ENCODE peak calls at places on chromosomes 12 and 14, in five cellular contexts. Z is esophagus muscularis mucosa, N is tibial artery, Q is tibial nerve, I is endothelial cell of umbilical vein. R is an unnamed sample.

GRCh38 chr12:11860026-11860425 is 210.6 kb downstream of the ETV6 start:
- DNase-seq in Z (no peak), N (no peak), Q (no peak), I (no peak), R (no peak)

GRCh38 chr14:33726685-33727084 is 224.2 kb downstream of the EGLN3 start:
- DNase-seq in Z (no peak), N (no peak), Q (no peak), I (no peak), R (no peak)

GRCh38 chr14:84468153-84468552 is 1061.8 kb upstream of the FLRT2 start:
- DNase-seq in Z (no peak), N (no peak), Q (no peak), I (no peak), R (no peak)

GRCh38 chr12:1593232-1594044 is 943 bp downstream of the FBXL14 start:
- DNase-seq in Z (no peak), N (no peak), Q (no peak), I (peak), R (peak)

GRCh38 chr14:28954025-28954424 is 187.4 kb downstream of the FOXG1 start:
- DNase-seq in Z (no peak), N (no peak), Q (no peak), I (no peak), R (no peak)

GRCh38 chr14:85517113-85517688 is 12.7 kb upstream of the FLRT2 start:
- DNase-seq in Z (no peak), N (no peak), Q (no peak), I (no peak), R (no peak)

GRCh38 chr12:51860986-51861385 is 12.5 kb upstream of the FIGNL2 start:
- DNase-seq in Z (no peak), N (no peak), Q (no peak), I (no peak), R (no peak)

GRCh38 chr12:20472089-20472488 is 103.8 kb downstream of the PDE3A start:
- DNase-seq in Z (no peak), N (no peak), Q (no peak), I (peak), R (no peak)

GRCh38 chr14:31420013-31420318 is 384 bp downstream of the HEATR5A start:
- DNase-seq in Z (no peak), N (peak), Q (peak), I (no peak), R (peak)

GRCh38 chr14:75493580-75494130 is 28.6 kb upstream of the BATF start:
- DNase-seq in Z (peak), N (no peak), Q (no peak), I (no peak), R (no peak)

GRCh38 chr14:77037886-77038511 is 9.5 kb upstream of the IRF2BPL start:
- DNase-seq in Z (no peak), N (peak), Q (no peak), I (peak), R (no peak)

GRCh38 chr14:104422301-104423223 is 157.0 kb upstream of the C14orf180 start:
- DNase-seq in Z (peak), N (no peak), Q (no peak), I (no peak), R (no peak)

GRCh38 chr12:111937429-111937828 is 75.5 kb downstream of the TMEM116 start:
- DNase-seq in Z (no peak), N (no peak), Q (no peak), I (no peak), R (no peak)

GRCh38 chr12:122527478-122527944 is 462 bp downstream of the KNTC1 start:
- DNase-seq in Z (no peak), N (no peak), Q (no peak), I (peak), R (no peak)

GRCh38 chr14:36055681-36056225 is 120.8 kb downstream of the PTCSC3 start:
- DNase-seq in Z (peak), N (no peak), Q (no peak), I (no peak), R (no peak)

GRCh38 chr14:29054119-29054518 is 287.5 kb downstream of the FOXG1 start:
- DNase-seq in Z (no peak), N (no peak), Q (no peak), I (no peak), R (no peak)

GRCh38 chr14:76576047-76576741 is 185.1 kb upstream of the VASH1 start:
- DNase-seq in Z (no peak), N (no peak), Q (no peak), I (peak), R (no peak)

GRCh38 chr14:27318769-27319280 is 721.0 kb upstream of the NOVA1 start:
- DNase-seq in Z (no peak), N (no peak), Q (no peak), I (no peak), R (no peak)

GRCh38 chr12:49273726-49274395 is 9.0 kb downstream of the TUBA1C start:
- DNase-seq in Z (no peak), N (no peak), Q (no peak), I (no peak), R (no peak)

GRCh38 chr14:74941676-74942097 is 13.7 kb downstream of the PGF start:
- DNase-seq in Z (no peak), N (peak), Q (no peak), I (peak), R (peak)

GRCh38 chr14:68756071-68756481 is 36.8 kb downstream of the ZFP36L1 start:
- DNase-seq in Z (no peak), N (no peak), Q (no peak), I (no peak), R (no peak)

GRCh38 chr12:39375206-39375808 is 67.6 kb downstream of the KIF21A start:
- DNase-seq in Z (no peak), N (no peak), Q (no peak), I (no peak), R (no peak)

GRCh38 chr12:63302941-63303536 is 152.0 kb upstream of the AVPR1A start:
- DNase-seq in Z (no peak), N (no peak), Q (no peak), I (no peak), R (no peak)

GRCh38 chr12:122265433-122265832 is 861 bp downstream of the VPS33A start:
- DNase-seq in Z (no peak), N (no peak), Q (no peak), I (no peak), R (no peak)

GRCh38 chr12:7645395-7646177 is 20.1 kb downstream of the APOBEC1 start:
- DNase-seq in Z (no peak), N (peak), Q (peak), I (peak), R (no peak)

GRCh38 chr12:110156766-110157165 is 32.6 kb downstream of the IFT81 start:
- DNase-seq in Z (no peak), N (no peak), Q (no peak), I (no peak), R (no peak)

GRCh38 chr14:23121401-23121800 is 2.3 kb upstream of the CEBPE start:
- DNase-seq in Z (no peak), N (no peak), Q (no peak), I (peak), R (peak)

GRCh38 chr12:118374909-118375308 is 1.4 kb upstream of the SUDS3 start:
- DNase-seq in Z (no peak), N (no peak), Q (no peak), I (no peak), R (no peak)

GRCh38 chr12:14289596-14289995 is 75.9 kb upstream of the ATF7IP start:
- DNase-seq in Z (no peak), N (no peak), Q (no peak), I (no peak), R (no peak)

GRCh38 chr12:570237-570925 is 92.9 kb downstream of the NINJ2 start:
- DNase-seq in Z (no peak), N (peak), Q (peak), I (peak), R (peak)

GRCh38 chr14:35821546-35822411 is 4.4 kb upstream of the BRMS1L start:
- DNase-seq in Z (no peak), N (no peak), Q (no peak), I (peak), R (no peak)

GRCh38 chr12:123912415-123913385 is 59.9 kb downstream of the CCDC92 start:
- DNase-seq in Z (no peak), N (no peak), Q (no peak), I (no peak), R (no peak)

GRCh38 chr12:13024151-13024946 is 19.8 kb upstream of the FAM234B start:
- DNase-seq in Z (no peak), N (peak), Q (peak), I (peak), R (peak)

GRCh38 chr14:103480595-103480994 is 42.0 kb downstream of the CKB start:
- DNase-seq in Z (no peak), N (no peak), Q (no peak), I (no peak), R (no peak)

GRCh38 chr12:59383426-59383822 is 212.4 kb upstream of the SLC16A7 start:
- DNase-seq in Z (no peak), N (no peak), Q (no peak), I (no peak), R (no peak)

GRCh38 chr12:105485321-105485910 is 154.9 kb downstream of the C12orf75 start:
- DNase-seq in Z (no peak), N (peak), Q (no peak), I (peak), R (peak)

GRCh38 chr12:92899388-92900001 is 29.6 kb downstream of the EEA1 start:
- DNase-seq in Z (peak), N (peak), Q (peak), I (peak), R (peak)

DNA sequence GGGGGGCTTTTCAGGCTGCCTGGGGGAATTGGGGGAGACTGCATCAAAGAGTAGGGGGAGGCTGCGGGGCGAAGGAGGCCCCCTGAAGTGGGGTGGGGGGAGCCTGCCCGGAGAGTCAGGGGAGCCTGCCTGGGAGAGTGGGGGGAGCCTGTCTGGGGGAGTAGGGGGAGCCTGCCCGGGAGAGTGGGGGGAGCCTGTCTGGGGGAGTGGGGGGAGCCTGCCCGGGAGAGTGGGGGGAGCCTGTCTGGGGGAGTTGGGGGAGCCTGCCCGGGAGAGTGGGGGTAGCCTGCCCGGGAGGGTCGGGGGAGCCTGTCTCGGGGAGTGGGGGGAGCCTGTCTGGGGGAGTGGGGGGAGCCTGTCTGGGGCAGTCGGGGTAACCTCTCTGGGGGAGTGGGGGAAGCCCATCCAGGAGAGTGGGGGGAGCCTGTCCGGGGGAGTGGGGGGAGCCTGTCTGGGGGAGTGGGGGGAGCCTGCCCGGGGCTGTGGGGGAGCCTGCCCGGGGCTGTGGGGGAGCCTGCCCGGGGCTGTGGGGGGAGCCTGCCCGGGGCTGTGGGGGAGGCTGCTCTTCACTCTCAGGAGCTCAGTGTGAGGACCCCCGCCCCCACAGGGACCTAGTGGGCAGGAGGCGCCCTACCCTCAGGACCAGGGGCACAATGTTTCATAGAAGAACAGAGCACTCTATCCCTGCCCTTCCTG is 6.5 kb upstream of the DEGS2 start:
- DNase-seq in Z (no peak), N (no peak), Q (no peak), I (no peak), R (no peak)
- H3K4me3 ChIP-seq in Z (peak), N (peak), Q (peak), I (no peak), R (peak)

GRCh38 chr14:97707603-97708002 is 910.4 kb downstream of the VRK1 start:
- DNase-seq in Z (peak), N (no peak), Q (no peak), I (no peak), R (no peak)
- TF ChIP-seq CTCF in Z (no peak), N (no peak), Q (no peak), I (no peak), R (no peak)

DNA sequence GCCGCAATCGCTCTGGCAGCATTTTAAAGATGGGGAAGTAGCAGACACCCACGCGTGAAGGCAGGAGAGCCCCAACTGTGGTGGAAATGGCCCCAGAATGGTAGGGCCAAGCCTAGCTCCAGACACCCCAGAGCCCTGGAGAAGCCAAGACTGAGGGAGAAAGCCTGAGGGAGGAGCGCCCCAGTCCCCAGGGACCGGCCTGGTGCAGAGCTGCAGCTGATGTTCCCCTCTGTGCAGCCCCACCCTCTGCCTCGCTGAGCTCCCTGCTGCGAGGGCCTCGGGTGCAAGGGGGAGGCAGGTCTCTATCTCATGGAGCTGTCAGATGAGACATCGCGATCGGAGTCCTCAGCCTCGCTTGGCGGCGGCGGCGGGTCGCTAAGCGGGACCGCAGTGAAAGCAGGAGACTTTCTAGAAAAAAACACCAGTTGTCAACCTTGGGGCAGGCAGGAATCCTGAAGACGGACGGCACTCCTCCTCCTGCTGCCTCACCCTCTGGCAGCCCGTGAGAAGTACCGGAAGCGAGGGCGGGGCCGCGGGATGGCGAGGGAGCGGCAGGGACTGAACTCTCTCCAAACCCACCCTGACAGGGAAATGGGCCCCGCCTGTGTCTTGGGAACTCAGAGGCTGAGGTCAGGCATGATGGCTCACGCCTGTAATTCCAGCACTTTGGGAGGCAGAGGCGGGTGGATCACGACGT is 6.0 kb downstream of the GAPDH start:
- DNase-seq in Z (peak), N (peak), Q (peak), I (peak), R (peak)
- H3K4me3 ChIP-seq in Z (peak), N (peak), Q (no peak), I (no peak), R (no peak)

DNA sequence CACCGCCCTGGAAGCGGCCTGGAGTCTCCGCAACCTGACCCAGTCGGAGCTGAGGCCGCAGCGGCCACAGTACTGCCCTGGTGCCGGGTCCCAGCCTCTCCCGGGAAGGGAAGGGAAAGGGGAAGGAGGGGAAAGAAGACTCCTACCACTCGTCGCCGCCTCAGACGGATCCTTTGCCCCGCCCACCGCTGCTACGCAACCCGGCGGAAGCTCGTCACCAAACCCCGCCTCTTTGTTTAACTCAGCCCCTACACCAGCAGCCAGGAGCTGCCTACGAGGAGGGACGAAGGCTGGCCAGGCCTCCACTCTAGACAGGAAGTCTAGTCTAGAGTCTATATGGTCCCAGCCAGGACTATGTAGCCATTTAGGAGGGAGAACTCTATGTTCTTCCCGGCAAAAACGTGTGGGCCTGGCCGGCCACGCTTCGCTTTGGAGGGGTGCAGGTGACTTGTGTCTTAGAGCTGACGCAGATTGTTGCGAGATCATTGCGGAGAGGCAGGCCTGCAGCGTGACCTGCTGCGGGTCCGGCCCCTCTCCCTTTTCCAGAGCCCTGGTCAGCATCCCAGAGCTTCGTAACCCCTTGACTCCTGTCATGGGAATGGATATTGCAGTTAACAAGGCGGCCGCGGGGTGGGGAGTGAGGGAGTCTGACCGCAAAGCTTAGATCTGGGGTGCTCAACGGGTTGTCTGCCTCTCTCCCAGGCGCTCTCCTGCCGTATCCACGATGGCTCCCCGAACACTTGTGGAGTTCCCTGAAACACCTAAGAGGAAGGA is at the start of gene RNF41:
- DNase-seq in Z (peak), N (peak), Q (peak), I (peak), R (peak)
- TF ChIP-seq CTCF in Z (no peak), N (peak), Q (no peak), I (peak), R (no peak)

DNA sequence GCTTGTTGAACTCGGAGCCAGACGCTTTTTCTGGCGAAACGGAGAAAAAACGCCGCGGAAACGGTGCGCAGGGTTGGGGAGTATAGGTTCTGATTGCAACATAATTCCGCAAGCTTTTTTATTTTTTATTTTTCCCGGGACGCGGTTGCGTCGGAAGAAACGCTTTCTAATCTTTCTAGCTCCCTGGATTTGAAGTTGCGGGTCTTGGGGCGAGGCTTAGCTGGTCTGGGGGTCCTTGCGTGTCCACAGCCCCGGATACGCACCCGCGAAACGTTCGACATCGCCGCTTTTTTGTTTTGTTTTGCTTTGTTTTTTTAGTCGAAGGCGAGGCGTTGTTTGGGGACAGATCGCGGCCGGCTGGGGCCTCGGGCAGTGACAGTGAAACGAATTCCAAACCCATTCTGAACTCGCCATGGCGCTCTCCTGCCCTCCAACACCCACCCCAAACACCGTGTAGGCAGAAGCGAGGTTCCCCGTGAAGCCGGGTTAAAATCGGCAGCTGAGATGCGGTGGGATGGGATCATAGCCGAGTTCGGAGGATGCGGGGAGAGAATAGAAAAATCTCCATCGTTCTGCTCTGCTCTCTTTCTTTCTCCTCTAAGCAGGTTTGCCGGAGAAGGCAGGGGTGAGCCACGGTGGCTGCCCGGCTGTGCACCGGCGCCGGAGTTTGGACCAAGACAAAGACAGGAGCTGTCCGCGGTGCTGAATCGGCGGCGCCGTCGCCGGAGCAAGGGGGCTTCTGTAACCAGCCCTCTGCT is 8.1 kb upstream of the LHX5 start:
- DNase-seq in Z (no peak), N (no peak), Q (peak), I (peak), R (peak)
- H3K4me3 ChIP-seq in Z (no peak), N (no peak), Q (no peak), I (no peak), R (no peak)

GRCh38 chr12:81639196-81639595 is 120.0 kb downstream of the PPFIA2 start:
- DNase-seq in Z (no peak), N (no peak), Q (no peak), I (no peak), R (no peak)

DNA sequence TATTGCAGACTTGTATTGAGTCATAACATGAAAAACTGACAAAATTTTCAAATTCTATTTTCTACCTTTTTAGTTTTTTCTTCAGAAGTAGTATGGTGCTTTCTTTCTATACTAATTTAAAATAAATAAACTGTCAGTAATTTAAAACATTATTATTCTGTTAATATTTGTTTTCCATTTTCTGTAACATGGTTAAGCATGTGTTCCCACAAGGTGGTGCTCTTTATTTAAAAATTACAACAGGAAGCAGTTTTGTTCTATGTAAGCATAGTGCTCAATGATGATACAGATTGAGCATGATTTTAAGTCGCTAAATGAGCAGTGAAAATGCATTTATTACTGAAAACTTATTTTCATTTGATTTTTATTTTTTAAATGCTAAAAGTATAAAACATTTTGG is 114.6 kb downstream of the PPFIA2 start:
- DNase-seq in Z (no peak), N (no peak), Q (no peak), I (peak), R (no peak)
- TF ChIP-seq CTCF in Z (peak), N (peak), Q (peak), I (peak), R (peak)

DNA sequence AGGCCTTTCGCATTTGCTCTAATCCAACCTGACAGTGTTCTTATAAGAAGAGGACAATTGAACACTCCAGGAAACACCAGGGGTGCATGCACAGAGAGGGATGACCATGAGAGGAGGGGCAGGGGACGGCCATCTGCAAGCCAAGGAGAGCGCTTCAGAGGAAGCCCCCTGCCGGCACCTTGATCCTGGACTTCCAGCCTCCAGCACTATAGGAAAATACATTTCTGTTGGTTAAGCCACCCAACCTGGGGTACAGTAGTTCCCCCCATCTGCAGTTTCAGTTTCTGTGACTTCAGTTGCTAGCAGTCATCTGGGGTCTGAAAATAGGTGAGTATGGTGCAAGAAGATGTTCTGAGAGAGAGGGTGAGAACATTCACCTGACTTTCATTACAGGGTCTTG is 64.7 kb downstream of the CLMN start:
- DNase-seq in Z (no peak), N (no peak), Q (no peak), I (no peak), R (no peak)
- H3K4me3 ChIP-seq in Z (no peak), N (no peak), Q (no peak), I (no peak), R (no peak)

R was measured in heart right ventricle.